ENCODE peak calls at places on chromosomes 1 and 21, in nine cellular contexts. I is pancreas, H is bronchial epithelial cell, A is body of pancreas, D is upper lobe of right lung, B is thoracic aorta, K is brain microvascular endothelial cell, T is type B pancreatic cell, G is activated B cell treated with CpG ODN at 0.5 μM for 24 hours. C is an unnamed sample.

GRCh38 chr1:221583481-221583880 is 158.4 kb downstream of the DUSP10 start:
- DNase-seq in D (no peak), T (no peak), K (no peak), A (no peak), G (no peak), H (no peak), I (no peak), B (no peak), C (no peak)

GRCh38 chr1:156310962-156311361 is 11.9 kb upstream of the VHLL start:
- DNase-seq in T (no peak), K (no peak), I (no peak), H (peak; percentile 50), B (no peak), G (no peak), D (peak; percentile 56), A (peak; percentile 23), C (no peak)

GRCh38 chr1:156461141-156461540 is 39.4 kb downstream of the MEF2D start:
- DNase-seq in T (no peak), B (no peak), I (no peak), H (no peak), K (no peak), A (no peak), D (no peak), G (no peak), C (no peak)

GRCh38 chr1:41366428-41367101 is 5.3 kb downstream of the FOXO6 start:
- DNase-seq in G (no peak), I (peak; percentile 81), T (no peak), A (peak; percentile 42), B (no peak), H (no peak), D (peak; percentile 73), K (no peak), C (no peak)

GRCh38 chr21:17513214-17514123 is 626 bp downstream of the CXADR start:
- DNase-seq in K (peak; percentile 20), G (peak; percentile 19), I (peak; percentile 78), D (peak; percentile 77), B (no peak), A (peak; percentile 47), H (peak; percentile 47), T (peak; percentile 73), C (no peak)

GRCh38 chr1:107145637-107146036 is 4.8 kb downstream of the NTNG1 start:
- DNase-seq in A (no peak), H (peak; percentile 11), T (no peak), K (no peak), G (no peak), I (no peak), B (no peak), D (no peak), C (no peak)

GRCh38 chr1:111318483-111319000 is 27.9 kb downstream of the CHIA start:
- DNase-seq in B (no peak), G (no peak), A (no peak), I (no peak), H (no peak), D (no peak), T (no peak), K (no peak), C (no peak)

GRCh38 chr21:46542588-46543092 is 62.2 kb downstream of the S100B start:
- DNase-seq in A (no peak), I (no peak), D (no peak), K (no peak), B (no peak), G (no peak), T (no peak), H (no peak), C (no peak)

GRCh38 chr1:183553769-183554168 is 36.5 kb downstream of the NCF2 start:
- DNase-seq in K (no peak), I (no peak), H (no peak), G (no peak), B (no peak), A (no peak), D (no peak), T (no peak), C (no peak)

GRCh38 chr1:11961230-11961629 is 19.0 kb upstream of the MFN2 start:
- DNase-seq in K (peak; percentile 8), B (no peak), A (no peak), D (no peak), T (no peak), I (no peak), H (no peak), G (no peak), C (no peak)

GRCh38 chr1:233936422-233936821 is 31.9 kb downstream of the SLC35F3 start:
- DNase-seq in I (no peak), A (no peak), G (no peak), B (no peak), H (no peak), D (no peak), T (no peak), K (no peak), C (no peak)

GRCh38 chr1:48469616-48470500 is 2.1 kb downstream of the SPATA6 start:
- DNase-seq in T (no peak), K (peak; percentile 60), B (peak; percentile 25), I (peak; percentile 55), G (no peak), A (peak; percentile 68), D (peak; percentile 73), H (peak; percentile 50), C (peak; percentile 67)

GRCh38 chr1:119714583-119714982 is 2.8 kb downstream of the PHGDH start:
- DNase-seq in K (no peak), B (no peak), I (no peak), H (no peak), G (no peak), D (no peak), A (no peak), T (no peak), C (no peak)

GRCh38 chr1:30538906-30539855 is 184.2 kb downstream of the MATN1 start:
- DNase-seq in B (no peak), D (no peak), T (no peak), A (no peak), K (no peak), I (no peak), H (no peak), G (no peak), C (no peak)

GRCh38 chr1:30807318-30808066 is 49.9 kb upstream of the LAPTM5 start:
- DNase-seq in D (peak; percentile 64), I (no peak), K (no peak), A (peak; percentile 44), T (no peak), G (peak; percentile 54), B (no peak), H (no peak), C (no peak)

GRCh38 chr1:68497358-68497698 is 446 bp upstream of the DEPDC1 start:
- DNase-seq in T (no peak), H (no peak), I (no peak), B (no peak), A (no peak), G (no peak), D (no peak), K (no peak), C (no peak)
- TF ChIP-seq CTCF in T (peak; percentile 17), H (no peak), I (no peak), B (no peak), A (no peak), G (no peak), D (no peak), K (peak; percentile 4), C (no peak)

GRCh38 chr1:192358822-192359221 is 42.0 kb downstream of the RGS21 start:
- DNase-seq in T (no peak), I (no peak), G (no peak), H (no peak), A (no peak), K (no peak), D (no peak), B (no peak), C (no peak)
- TF ChIP-seq CTCF in T (no peak), I (no peak), G (no peak), H (no peak), A (no peak), K (no peak), D (no peak), B (no peak), C (no peak)

GRCh38 chr1:176466514-176466913 is 3.5 kb downstream of the PAPPA2 start:
- DNase-seq in D (no peak), B (no peak), T (no peak), G (no peak), H (no peak), A (no peak), I (no peak), K (no peak), C (no peak)

GRCh38 chr1:176456848-176457247 is 6.1 kb upstream of the PAPPA2 start:
- DNase-seq in H (no peak), B (no peak), G (no peak), D (no peak), A (no peak), K (no peak), I (no peak), T (no peak), C (no peak)

GRCh38 chr1:176462671-176463225 is at the start of gene PAPPA2:
- DNase-seq in B (no peak), A (no peak), D (no peak), K (no peak), G (no peak), H (no peak), T (no peak), I (no peak), C (no peak)

GRCh38 chr1:176461576-176461975 is 1.4 kb upstream of the PAPPA2 start:
- DNase-seq in G (no peak), A (no peak), K (no peak), B (no peak), T (no peak), D (no peak), I (no peak), H (no peak), C (no peak)

DNA sequence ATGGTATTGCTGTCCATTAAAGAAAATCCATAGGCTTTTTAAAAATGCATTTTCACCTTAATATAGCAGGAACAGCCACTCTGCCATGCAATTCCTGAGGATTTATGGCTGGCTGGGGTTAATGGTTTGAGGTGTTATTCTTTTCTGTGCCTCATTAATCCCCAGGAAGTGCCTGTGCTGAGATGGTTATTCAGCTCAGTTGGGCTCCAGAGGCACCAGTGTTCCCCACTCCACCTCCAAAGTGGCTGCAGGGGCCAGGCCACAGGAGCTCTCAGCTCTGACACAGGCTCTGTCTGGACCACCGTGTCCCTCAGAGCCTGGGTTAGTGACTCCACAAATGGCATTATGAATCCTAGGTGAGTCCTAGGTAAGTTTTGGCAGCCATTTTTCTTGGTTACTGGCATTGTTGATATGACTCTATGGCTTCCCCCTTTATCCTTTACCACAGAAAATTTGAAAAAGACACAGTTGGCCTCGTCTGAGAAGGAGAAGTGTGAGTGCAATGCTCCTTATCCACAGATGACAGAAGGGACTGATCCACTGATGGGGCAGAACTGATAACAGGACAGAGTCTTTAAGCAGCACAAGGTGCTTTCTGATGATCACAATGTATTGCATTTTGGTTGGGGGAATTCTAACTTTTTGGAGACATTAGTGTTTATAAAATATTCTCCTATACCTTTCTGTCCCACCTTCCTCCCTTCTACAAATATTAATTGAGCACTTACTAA is 2.2 kb upstream of the PAPPA2 start:
- DNase-seq in K (no peak), H (no peak), B (no peak), D (no peak), I (no peak), A (no peak), T (no peak), G (no peak), C (no peak)
- TF ChIP-seq CTCF in K (no peak), H (no peak), B (no peak), D (no peak), I (no peak), A (no peak), T (no peak), G (no peak), C (no peak)

GRCh38 chr1:200999667-201000066 is 23.8 kb downstream of the KIF21B start:
- DNase-seq in B (no peak), K (no peak), D (no peak), T (no peak), G (no peak), A (no peak), H (no peak), I (no peak), C (no peak)
- TF ChIP-seq CTCF in B (no peak), K (no peak), D (no peak), T (no peak), G (no peak), A (no peak), H (no peak), I (no peak), C (no peak)

GRCh38 chr1:70205437-70206118 is at the start of gene LRRC40:
- DNase-seq in I (peak; percentile 96), G (peak; percentile 98), A (peak; percentile 93), K (peak; percentile 95), H (peak; percentile 88), T (peak; percentile 97), D (peak; percentile 98), B (peak; percentile 77), C (peak; percentile 97)
- TF ChIP-seq CTCF in I (no peak), G (no peak), A (peak; percentile 36), K (no peak), H (no peak), T (peak; percentile 32), D (no peak), B (no peak), C (no peak)